ENCODE peak calls at places on chromosomes 13 and 19, in four cellular contexts. One of them, this sample, is unnamed.

GRCh38 chr19:15469513-15470297 is 5.4 kb upstream of the RASAL3 start:
- DNase-seq in H9: peak; percentile 59
- DNase-seq in H1: no peak
- DNase-seq in neuronal stem cell: no peak
- DNase-seq in this sample: no peak

GRCh38 chr19:16001481-16002312 is 52.9 kb downstream of the OR10H4 start:
- DNase-seq in H9: no peak
- DNase-seq in H1: no peak
- DNase-seq in neuronal stem cell: no peak
- DNase-seq in this sample: peak; percentile 67

GRCh38 chr19:12825259-12826131 is 8.9 kb downstream of the RTBDN start:
- DNase-seq in H9: peak; percentile 93
- DNase-seq in H1: no peak
- DNase-seq in neuronal stem cell: no peak
- DNase-seq in this sample: peak; percentile 39

GRCh38 chr19:5891572-5891937 is 12.0 kb downstream of the NDUFA11 start:
- DNase-seq in H9: no peak
- DNase-seq in H1: no peak
- DNase-seq in neuronal stem cell: no peak
- DNase-seq in this sample: no peak

GRCh38 chr19:32172761-32173160 is 172.6 kb upstream of the ZNF507 start:
- DNase-seq in H9: no peak
- DNase-seq in H1: no peak
- DNase-seq in neuronal stem cell: no peak
- DNase-seq in this sample: no peak

GRCh38 chr19:56174550-56174949 is 1.3 kb upstream of the GALP start:
- DNase-seq in H9: no peak
- DNase-seq in H1: no peak
- DNase-seq in neuronal stem cell: no peak
- DNase-seq in this sample: no peak

GRCh38 chr19:19342086-19343015 is 21.7 kb downstream of the MAU2 start:
- DNase-seq in H9: peak; percentile 92
- DNase-seq in H1: peak; percentile 71
- DNase-seq in neuronal stem cell: peak; percentile 60
- DNase-seq in this sample: peak; percentile 62

GRCh38 chr13:98925949-98926348 is 51.9 kb downstream of the DOCK9 start:
- DNase-seq in H9: no peak
- DNase-seq in H1: no peak
- DNase-seq in neuronal stem cell: no peak
- DNase-seq in this sample: no peak

GRCh38 chr19:12791345-12792047 is at the start of gene JUNB:
- DNase-seq in H9: peak; percentile 89
- DNase-seq in H1: no peak
- DNase-seq in neuronal stem cell: no peak
- DNase-seq in this sample: peak; percentile 98

GRCh38 chr13:29546662-29547061 is 48.8 kb downstream of the SLC7A1 start:
- DNase-seq in H9: no peak
- DNase-seq in H1: no peak
- DNase-seq in neuronal stem cell: no peak
- DNase-seq in this sample: no peak

GRCh38 chr13:73190477-73190876 is 131.7 kb downstream of the KLF5 start:
- DNase-seq in H9: no peak
- DNase-seq in H1: no peak
- DNase-seq in neuronal stem cell: no peak
- DNase-seq in this sample: no peak

GRCh38 chr13:97328222-97328790 is 105.7 kb upstream of the RAP2A start:
- DNase-seq in H9: peak; percentile 77
- DNase-seq in H1: peak; percentile 71
- DNase-seq in neuronal stem cell: peak; percentile 76
- DNase-seq in this sample: peak; percentile 82

GRCh38 chr19:15432018-15432494 is 13.3 kb upstream of the AKAP8L start:
- DNase-seq in H9: no peak
- DNase-seq in H1: no peak
- DNase-seq in neuronal stem cell: no peak
- DNase-seq in this sample: no peak

GRCh38 chr19:20423381-20424207 is 142.0 kb downstream of the ZNF737 start:
- DNase-seq in H9: peak; percentile 34
- DNase-seq in H1: no peak
- DNase-seq in neuronal stem cell: peak; percentile 31
- DNase-seq in this sample: peak; percentile 82
- H2BK12ac ChIP-seq in H9: no peak overlapping the region
- H2BK12ac ChIP-seq in H1: no peak overlapping the region
- H2BK12ac ChIP-seq in neuronal stem cell: no peak overlapping the region
- H2BK12ac ChIP-seq in this sample: no peak overlapping the region

GRCh38 chr19:36140289-36141038 is 598 bp downstream of the CAPNS1 start:
- DNase-seq in H9: peak; percentile 83
- DNase-seq in H1: no peak
- DNase-seq in neuronal stem cell: peak; percentile 36
- DNase-seq in this sample: peak; percentile 59

GRCh38 chr19:36142046-36142445 is 2.2 kb downstream of the CAPNS1 start:
- DNase-seq in H9: no peak
- DNase-seq in H1: no peak
- DNase-seq in neuronal stem cell: no peak
- DNase-seq in this sample: no peak

GRCh38 chr19:36141039-36141914 is 1.4 kb downstream of the CAPNS1 start:
- DNase-seq in H9: peak; percentile 98
- DNase-seq in H1: peak; percentile 90
- DNase-seq in neuronal stem cell: peak; percentile 79
- DNase-seq in this sample: peak; percentile 86

GRCh38 chr19:36139120-36139472 is 770 bp upstream of the CAPNS1 start:
- DNase-seq in H9: no peak
- DNase-seq in H1: no peak
- DNase-seq in neuronal stem cell: no peak
- DNase-seq in this sample: no peak

GRCh38 chr19:36139473-36140288 is at the start of gene CAPNS1:
- DNase-seq in H9: peak; percentile 98
- DNase-seq in H1: peak; percentile 91
- DNase-seq in neuronal stem cell: peak; percentile 97
- DNase-seq in this sample: peak; percentile 95
- H2AFZ ChIP-seq in H9: no peak within 1 kb of the TSS
- H2AFZ ChIP-seq in H1: peak within 1 kb of the TSS; percentile 23
- H2AFZ ChIP-seq in neuronal stem cell: peak within 1 kb of the TSS; percentile 97
- H2AFZ ChIP-seq in this sample: peak within 1 kb of the TSS; percentile 67

GRCh38 chr13:35526577-35526976 is 50.1 kb upstream of the MAB21L1 start:
- DNase-seq in H9: no peak
- DNase-seq in H1: no peak
- DNase-seq in neuronal stem cell: no peak
- DNase-seq in this sample: no peak
- H2BK12ac ChIP-seq in H9: no peak overlapping the region
- H2BK12ac ChIP-seq in H1: no peak overlapping the region
- H2BK12ac ChIP-seq in neuronal stem cell: no peak overlapping the region
- H2BK12ac ChIP-seq in this sample: no peak overlapping the region

GRCh38 chr19:10651821-10652220 is 2.3 kb upstream of the ILF3 start:
- DNase-seq in H9: no peak
- DNase-seq in H1: no peak
- DNase-seq in neuronal stem cell: no peak
- DNase-seq in this sample: no peak
- H2AFZ ChIP-seq in H9: no peak overlapping the region
- H2AFZ ChIP-seq in H1: no peak overlapping the region
- H2AFZ ChIP-seq in neuronal stem cell: no peak overlapping the region
- H2AFZ ChIP-seq in this sample: no peak overlapping the region

GRCh38 chr13:40469581-40470282 is 196.7 kb downstream of the FOXO1 start:
- DNase-seq in H9: no peak
- DNase-seq in H1: no peak
- DNase-seq in neuronal stem cell: no peak
- DNase-seq in this sample: no peak

GRCh38 chr13:40468227-40468838 is 198.1 kb downstream of the FOXO1 start:
- DNase-seq in H9: no peak
- DNase-seq in H1: no peak
- DNase-seq in neuronal stem cell: no peak
- DNase-seq in this sample: no peak

GRCh38 chr13:40470665-40471064 is 195.8 kb downstream of the FOXO1 start:
- DNase-seq in H9: no peak
- DNase-seq in H1: no peak
- DNase-seq in neuronal stem cell: no peak
- DNase-seq in this sample: no peak

GRCh38 chr13:40472427-40473220 is 193.8 kb downstream of the FOXO1 start:
- DNase-seq in H9: no peak
- DNase-seq in H1: no peak
- DNase-seq in neuronal stem cell: no peak
- DNase-seq in this sample: no peak

DNA sequence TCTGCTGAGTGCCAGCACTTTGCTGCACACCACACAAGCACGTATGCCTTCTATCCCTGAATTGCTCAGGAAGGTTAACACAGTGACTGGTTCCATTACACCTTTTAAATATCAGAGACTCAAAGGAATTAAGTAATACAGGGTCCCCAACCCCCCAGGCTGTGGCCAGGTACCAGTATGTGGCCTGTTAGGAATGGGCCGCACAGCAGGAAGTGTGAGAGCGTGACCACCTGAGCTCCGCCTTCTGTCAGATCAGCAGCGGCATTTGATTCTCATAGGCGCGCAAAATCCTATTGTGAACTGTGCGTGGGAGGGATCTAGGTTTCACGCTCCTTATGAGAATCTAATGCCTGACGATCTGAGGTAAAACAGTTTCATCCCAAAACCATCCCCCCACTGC is 194.5 kb downstream of the FOXO1 start:
- DNase-seq in H9: no peak
- DNase-seq in H1: no peak
- DNase-seq in neuronal stem cell: no peak
- DNase-seq in this sample: no peak
- H2BK12ac ChIP-seq in H9: no peak overlapping the region
- H2BK12ac ChIP-seq in H1: no peak overlapping the region
- H2BK12ac ChIP-seq in neuronal stem cell: no peak overlapping the region
- H2BK12ac ChIP-seq in this sample: no peak overlapping the region

GRCh38 chr19:4228765-4229178 is 551 bp upstream of the EBI3 start:
- DNase-seq in H9: no peak
- DNase-seq in H1: no peak
- DNase-seq in neuronal stem cell: no peak
- DNase-seq in this sample: no peak
- H2AFZ ChIP-seq in H9: no peak overlapping the region
- H2AFZ ChIP-seq in H1: peak overlapping the region; percentile 24
- H2AFZ ChIP-seq in neuronal stem cell: peak overlapping the region; percentile 86
- H2AFZ ChIP-seq in this sample: peak overlapping the region; percentile 86

GRCh38 chr19:14059652-14060155 is 2.2 kb downstream of the PALM3 start:
- DNase-seq in H9: no peak
- DNase-seq in H1: no peak
- DNase-seq in neuronal stem cell: no peak
- DNase-seq in this sample: no peak
- H2BK12ac ChIP-seq in H9: no peak overlapping the region
- H2BK12ac ChIP-seq in H1: no peak overlapping the region
- H2BK12ac ChIP-seq in neuronal stem cell: no peak overlapping the region
- H2BK12ac ChIP-seq in this sample: no peak overlapping the region

GRCh38 chr13:114185182-114185971 is 6.3 kb downstream of the CFAP97D2 start:
- DNase-seq in H9: no peak
- DNase-seq in H1: no peak
- DNase-seq in neuronal stem cell: no peak
- DNase-seq in this sample: no peak
- H2AFZ ChIP-seq in H9: no peak overlapping the region
- H2AFZ ChIP-seq in H1: peak overlapping the region; percentile 76
- H2AFZ ChIP-seq in neuronal stem cell: peak overlapping the region; percentile 28
- H2AFZ ChIP-seq in this sample: no peak overlapping the region

GRCh38 chr13:36859259-36859658 is 40.2 kb downstream of the RFXAP start:
- DNase-seq in H9: no peak
- DNase-seq in H1: no peak
- DNase-seq in neuronal stem cell: no peak
- DNase-seq in this sample: no peak

GRCh38 chr13:36862722-36863121 is 43.7 kb downstream of the RFXAP start:
- DNase-seq in H9: no peak
- DNase-seq in H1: no peak
- DNase-seq in neuronal stem cell: no peak
- DNase-seq in this sample: no peak

GRCh38 chr13:36865265-36865664 is 46.2 kb downstream of the RFXAP start:
- DNase-seq in H9: no peak
- DNase-seq in H1: no peak
- DNase-seq in neuronal stem cell: no peak
- DNase-seq in this sample: no peak

GRCh38 chr13:36858285-36858684 is 39.3 kb downstream of the RFXAP start:
- DNase-seq in H9: no peak
- DNase-seq in H1: no peak
- DNase-seq in neuronal stem cell: no peak
- DNase-seq in this sample: peak; percentile 65

DNA sequence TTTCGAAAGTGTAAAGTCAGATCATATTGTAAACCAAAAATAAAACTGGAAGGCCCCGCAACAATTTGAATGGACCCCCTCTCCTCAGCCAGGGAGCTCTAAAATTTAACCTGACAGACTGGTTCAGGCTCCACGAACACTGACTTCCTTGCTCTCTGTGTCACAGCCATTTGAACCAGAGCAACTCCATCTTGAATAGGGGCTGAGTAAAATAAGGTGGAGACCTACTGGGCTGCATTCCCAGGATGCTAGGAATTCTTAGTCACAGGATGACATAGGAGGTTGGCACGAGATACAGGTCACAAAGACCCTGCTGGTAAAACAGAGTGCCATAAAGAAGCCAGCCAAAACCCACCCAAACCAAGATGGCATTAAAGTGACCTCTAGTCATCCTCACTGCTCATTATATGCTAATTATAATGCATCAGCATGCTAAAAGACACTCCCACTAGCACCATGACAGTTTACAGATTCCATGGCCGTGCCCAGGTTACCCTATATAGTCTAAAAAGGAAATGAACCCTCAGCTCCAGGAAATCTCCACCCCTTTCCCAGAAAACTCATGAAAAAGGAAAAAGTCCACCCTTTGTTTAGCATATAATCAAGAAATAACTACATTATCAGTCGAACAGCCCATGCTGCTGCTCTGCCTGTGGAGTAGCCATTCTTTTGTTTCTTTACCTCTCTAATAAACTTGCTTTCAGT is 43.1 kb downstream of the RFXAP start:
- DNase-seq in H9: no peak
- DNase-seq in H1: no peak
- DNase-seq in neuronal stem cell: no peak
- DNase-seq in this sample: no peak
- H2BK12ac ChIP-seq in H9: no peak overlapping the region
- H2BK12ac ChIP-seq in H1: no peak overlapping the region
- H2BK12ac ChIP-seq in neuronal stem cell: no peak overlapping the region
- H2BK12ac ChIP-seq in this sample: no peak overlapping the region

GRCh38 chr19:39196860-39197562 is at the start of gene NCCRP1:
- DNase-seq in H9: peak; percentile 71
- DNase-seq in H1: no peak
- DNase-seq in neuronal stem cell: peak; percentile 62
- DNase-seq in this sample: no peak
- H2AFZ ChIP-seq in H9: no peak within 1 kb of the TSS
- H2AFZ ChIP-seq in H1: peak within 1 kb of the TSS; percentile 23
- H2AFZ ChIP-seq in neuronal stem cell: peak within 1 kb of the TSS; percentile 87
- H2AFZ ChIP-seq in this sample: no peak within 1 kb of the TSS